ENCODE peak calls at places on chromosomes 7 and 10, in nine cellular contexts. T is small intestine, X is BJ, P is heart right ventricle, Y is uterus, I is neuronal stem cell, N is AG09309, K is SJSA1, A is OCI-LY7. O is an unnamed sample.

GRCh38 chr10:77350711-77351119 is 286.9 kb downstream of the KCNMA1 start:
- DNase-seq in T (peak), X (peak), P (no peak), Y (peak), I (no peak), N (peak), K (peak), A (no peak), O (peak)

GRCh38 chr10:124532106-124532641 is 70.6 kb downstream of the LHPP start:
- DNase-seq in T (peak), X (no peak), P (no peak), Y (no peak), I (no peak), N (no peak), K (no peak), A (peak), O (no peak)

GRCh38 chr10:104325436-104326430 is 12.5 kb downstream of the ITPRIP start:
- DNase-seq in T (no peak), X (no peak), P (no peak), Y (no peak), I (no peak), N (no peak), K (no peak), A (no peak), O (no peak)

GRCh38 chr7:43700646-43701501 is 28.4 kb downstream of the COA1 start:
- DNase-seq in T (no peak), X (no peak), P (no peak), Y (no peak), I (no peak), N (no peak), K (no peak), A (no peak), O (no peak)

GRCh38 chr7:90593205-90593604 is 2.9 kb upstream of the CDK14 start:
- DNase-seq in T (no peak), X (no peak), P (no peak), Y (no peak), I (no peak), N (no peak), K (no peak), A (no peak), O (no peak)

GRCh38 chr10:97601268-97602215 is 12.0 kb downstream of the C10orf62 start:
- DNase-seq in T (no peak), X (no peak), P (peak), Y (no peak), I (no peak), N (no peak), K (no peak), A (no peak), O (no peak)

GRCh38 chr10:12414278-12414988 is 65.1 kb downstream of the CAMK1D start:
- DNase-seq in T (no peak), X (no peak), P (no peak), Y (no peak), I (no peak), N (no peak), K (no peak), A (no peak), O (no peak)

GRCh38 chr10:73793456-73793855 is 8.1 kb downstream of the ZSWIM8 start:
- DNase-seq in T (no peak), X (no peak), P (no peak), Y (no peak), I (no peak), N (no peak), K (no peak), A (no peak), O (no peak)

GRCh38 chr7:108282427-108282996 is 152.4 kb upstream of the LAMB4 start:
- DNase-seq in T (no peak), X (no peak), P (no peak), Y (no peak), I (no peak), N (no peak), K (no peak), A (no peak), O (no peak)

GRCh38 chr10:17200885-17201164 is 647 bp downstream of the TRDMT1 start:
- DNase-seq in T (peak), X (no peak), P (peak), Y (no peak), I (no peak), N (no peak), K (no peak), A (peak), O (no peak)

GRCh38 chr7:1460757-1461639 is 1.7 kb upstream of the MICALL2 start:
- DNase-seq in T (peak), X (no peak), P (peak), Y (peak), I (no peak), N (no peak), K (no peak), A (no peak), O (no peak)

GRCh38 chr10:23512355-23513058 is 73.6 kb downstream of the OTUD1 start:
- DNase-seq in T (no peak), X (no peak), P (no peak), Y (no peak), I (no peak), N (peak), K (no peak), A (no peak), O (peak)

GRCh38 chr10:124629410-124629809 is 114.8 kb downstream of the FAM53B start:
- DNase-seq in T (no peak), X (no peak), P (peak), Y (no peak), I (no peak), N (no peak), K (no peak), A (no peak), O (no peak)

GRCh38 chr7:103765891-103766290 is 223.6 kb downstream of the RELN start:
- DNase-seq in T (no peak), X (no peak), P (no peak), Y (no peak), I (peak), N (no peak), K (no peak), A (no peak), O (no peak)

GRCh38 chr7:117085275-117085674 is 132.0 kb downstream of the ST7 start:
- DNase-seq in T (no peak), X (no peak), P (no peak), Y (no peak), I (no peak), N (no peak), K (no peak), A (no peak), O (no peak)

GRCh38 chr10:52659085-52659484 is 113.5 kb downstream of the MBL2 start:
- DNase-seq in T (no peak), X (no peak), P (no peak), Y (no peak), I (no peak), N (no peak), K (no peak), A (no peak), O (no peak)

GRCh38 chr7:83514977-83515376 is 134.0 kb downstream of the SEMA3E start:
- DNase-seq in T (no peak), X (no peak), P (no peak), Y (no peak), I (no peak), N (no peak), K (no peak), A (no peak), O (no peak)

GRCh38 chr10:132881186-132881920 is 61.0 kb downstream of the CFAP46 start:
- DNase-seq in T (no peak), X (no peak), P (no peak), Y (no peak), I (no peak), N (no peak), K (no peak), A (no peak), O (no peak)

GRCh38 chr10:127296696-127297095 is 100.3 kb upstream of the INSYN2A start:
- DNase-seq in T (no peak), X (no peak), P (no peak), Y (no peak), I (no peak), N (no peak), K (no peak), A (no peak), O (no peak)

GRCh38 chr10:70328987-70329386 is 45.2 kb upstream of the NPFFR1 start:
- DNase-seq in T (no peak), X (no peak), P (no peak), Y (no peak), I (no peak), N (peak), K (no peak), A (no peak), O (no peak)

DNA sequence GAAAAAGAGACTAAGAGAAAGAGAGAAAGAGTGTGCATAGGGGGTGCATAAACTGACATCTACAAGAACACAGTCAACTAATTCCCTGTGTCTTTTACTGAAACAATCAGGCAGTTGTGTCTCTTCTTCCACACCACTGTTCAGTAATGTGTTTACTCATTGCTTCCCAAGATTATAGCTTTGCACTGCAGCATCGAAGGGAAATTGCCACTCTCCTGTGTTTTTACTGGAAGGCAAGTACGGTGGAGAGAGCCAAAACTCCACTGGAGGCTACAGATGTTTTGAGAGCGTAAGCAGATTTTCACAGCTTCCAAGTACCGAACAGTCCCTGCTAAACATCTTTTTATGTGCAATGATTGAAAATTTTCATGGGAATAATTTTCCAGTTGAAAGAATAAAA is 510.5 kb upstream of the AKR1E2 start:
- DNase-seq in T (no peak), X (no peak), P (peak), Y (no peak), I (no peak), N (no peak), K (no peak), A (no peak), O (no peak)
- H3K4me3 ChIP-seq in T (no peak), X (no peak), P (no peak), Y (no peak), I (no peak), N (no peak), K (no peak), A (no peak), O (no peak)

GRCh38 chr7:121383235-121383634 is 12.9 kb downstream of the FAM3C start:
- DNase-seq in T (no peak), X (no peak), P (no peak), Y (no peak), I (no peak), N (no peak), K (no peak), A (no peak), O (no peak)

GRCh38 chr7:121384159-121384745 is 11.9 kb downstream of the FAM3C start:
- DNase-seq in T (peak), X (no peak), P (no peak), Y (no peak), I (no peak), N (no peak), K (no peak), A (no peak), O (no peak)

GRCh38 chr7:121382479-121382878 is 13.6 kb downstream of the FAM3C start:
- DNase-seq in T (no peak), X (no peak), P (no peak), Y (no peak), I (no peak), N (no peak), K (no peak), A (no peak), O (no peak)

GRCh38 chr7:121385800-121386179 is 10.3 kb downstream of the FAM3C start:
- DNase-seq in T (peak), X (no peak), P (no peak), Y (no peak), I (no peak), N (no peak), K (no peak), A (peak), O (no peak)

DNA sequence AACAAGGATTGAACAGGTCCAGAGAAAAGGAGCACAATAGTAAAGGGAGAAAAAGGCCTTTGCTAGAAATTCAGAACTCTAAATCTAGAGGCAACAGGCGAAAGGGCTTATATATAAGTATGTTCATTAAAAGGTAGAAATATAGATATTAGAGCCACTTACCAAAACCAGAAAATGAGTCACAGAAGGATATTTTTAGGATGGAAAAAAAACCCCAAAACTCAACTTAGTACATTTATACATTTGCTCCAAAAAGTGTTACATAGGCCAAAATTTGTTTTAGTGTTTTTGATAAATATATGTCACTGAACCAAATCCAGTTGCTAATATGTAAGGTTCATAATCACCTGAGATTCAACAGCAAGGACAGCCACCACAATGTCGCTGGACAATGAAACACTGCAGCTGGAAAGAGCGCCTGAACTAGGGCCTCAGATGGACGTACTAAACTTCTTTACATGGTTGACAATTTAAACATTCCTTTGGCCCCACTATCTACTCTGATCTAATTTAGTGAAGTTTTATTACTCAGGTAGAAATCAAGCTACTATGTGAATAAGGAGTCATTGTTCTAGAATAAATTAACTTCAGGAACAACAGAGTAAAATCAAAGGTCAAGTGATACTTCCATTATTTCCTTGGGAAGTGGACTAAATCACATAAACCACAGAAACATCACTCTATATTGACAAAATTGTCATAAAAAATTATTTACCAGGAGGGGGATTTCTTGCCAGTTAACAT is 10.9 kb downstream of the FAM3C start:
- DNase-seq in T (peak), X (no peak), P (no peak), Y (no peak), I (no peak), N (no peak), K (no peak), A (no peak), O (no peak)
- H3K4me3 ChIP-seq in T (no peak), X (no peak), P (no peak), Y (no peak), I (no peak), N (no peak), K (no peak), A (no peak), O (no peak)

GRCh38 chr7:88044069-88044468 is 110.0 kb downstream of the ADAM22 start:
- DNase-seq in T (no peak), X (no peak), P (no peak), Y (no peak), I (no peak), N (no peak), K (no peak), A (no peak), O (no peak)
- H3K4me3 ChIP-seq in T (no peak), X (no peak), P (no peak), Y (no peak), I (no peak), N (no peak), K (no peak), A (no peak), O (no peak)

DNA sequence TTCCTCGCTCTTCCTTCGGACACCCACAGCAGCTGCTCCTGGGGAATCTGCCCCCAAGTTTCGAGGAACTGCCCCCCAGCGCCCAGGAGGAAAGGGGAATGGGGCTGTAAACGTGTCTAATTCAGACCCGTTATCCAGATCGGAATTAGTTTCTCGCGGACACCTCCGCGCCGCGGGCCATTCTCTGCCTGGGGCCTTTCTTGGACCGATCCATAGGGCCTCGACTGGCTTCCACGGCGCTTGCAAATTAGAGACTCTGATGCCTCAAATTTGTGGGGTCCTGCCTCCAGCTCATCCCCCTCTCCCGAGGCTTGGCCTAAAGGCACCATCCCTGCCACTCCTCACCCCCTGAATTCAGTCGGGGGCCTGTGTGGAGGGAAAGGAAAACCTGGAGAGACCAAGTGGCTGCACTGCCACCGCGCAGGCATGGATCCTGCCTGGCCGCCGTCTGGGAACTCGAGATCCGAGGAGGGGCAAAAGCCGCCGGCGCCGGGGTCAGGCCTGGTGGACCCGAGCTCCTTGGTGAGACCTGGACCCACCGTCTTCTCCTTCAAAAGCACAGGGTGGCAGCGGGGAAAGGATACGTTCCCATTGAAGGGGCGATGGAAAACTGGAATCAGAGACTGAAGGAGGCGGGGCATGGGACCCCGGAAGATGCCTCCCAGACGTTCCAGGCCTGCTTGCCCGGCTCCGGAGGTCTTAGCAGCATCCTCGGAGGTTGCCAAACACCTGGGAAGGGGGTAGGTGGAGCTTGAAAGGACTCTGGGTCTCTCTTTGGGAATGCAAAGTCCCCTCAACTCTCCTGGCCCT is 13.7 kb downstream of the LBX1 start:
- DNase-seq in T (no peak), X (no peak), P (no peak), Y (no peak), I (no peak), N (no peak), K (no peak), A (no peak), O (no peak)
- H3K4me3 ChIP-seq in T (no peak), X (no peak), P (no peak), Y (no peak), I (no peak), N (no peak), K (no peak), A (no peak), O (no peak)